ENCODE peak calls at places on chromosomes 7 and 10, in four cellular contexts. One of them, this sample, is unnamed.

GRCh38 chr10:9331583-9332008 is 1277.1 kb downstream of the GATA3 start:
- DNase-seq in uterus: no peak
- DNase-seq in K562: peak
- DNase-seq in IMR-90: peak
- DNase-seq in this sample: no peak

GRCh38 chr10:74189999-74190421 is 39.0 kb downstream of the ADK start:
- DNase-seq in IMR-90: peak
- DNase-seq in uterus: no peak
- DNase-seq in K562: peak
- DNase-seq in this sample: no peak

GRCh38 chr10:123796736-123797135 is 94.9 kb downstream of the CPXM2 start:
- DNase-seq in K562: no peak
- DNase-seq in IMR-90: no peak
- DNase-seq in uterus: no peak
- DNase-seq in this sample: no peak

GRCh38 chr10:129141492-129141891 is 325.5 kb upstream of the MGMT start:
- DNase-seq in IMR-90: no peak
- DNase-seq in uterus: no peak
- DNase-seq in K562: no peak
- DNase-seq in this sample: no peak

GRCh38 chr7:20601121-20601520 is 14.3 kb upstream of the ABCB5 start:
- DNase-seq in IMR-90: no peak
- DNase-seq in uterus: no peak
- DNase-seq in K562: no peak
- DNase-seq in this sample: no peak

GRCh38 chr10:78566216-78567135 is 502.3 kb upstream of the ZMIZ1 start:
- DNase-seq in K562: no peak
- DNase-seq in uterus: peak
- DNase-seq in IMR-90: no peak
- DNase-seq in this sample: no peak

GRCh38 chr10:52650873-52651272 is 121.7 kb downstream of the MBL2 start:
- DNase-seq in uterus: no peak
- DNase-seq in IMR-90: no peak
- DNase-seq in K562: no peak
- DNase-seq in this sample: no peak

GRCh38 chr7:79713281-79713680 is 259.8 kb upstream of the MAGI2 start:
- DNase-seq in IMR-90: no peak
- DNase-seq in K562: no peak
- DNase-seq in uterus: no peak
- DNase-seq in this sample: no peak

GRCh38 chr7:74002474-74003017 is 25.4 kb upstream of the ELN start:
- DNase-seq in uterus: peak
- DNase-seq in IMR-90: peak
- DNase-seq in K562: no peak
- DNase-seq in this sample: no peak

GRCh38 chr10:125448596-125448995 is 234.4 kb downstream of the TEX36 start:
- DNase-seq in IMR-90: peak
- DNase-seq in uterus: no peak
- DNase-seq in K562: peak
- DNase-seq in this sample: no peak

GRCh38 chr7:47580811-47581331 is 1.0 kb downstream of the TNS3 start:
- DNase-seq in IMR-90: peak
- DNase-seq in uterus: no peak
- DNase-seq in K562: no peak
- DNase-seq in this sample: no peak

GRCh38 chr7:145718129-145718528 is 398.5 kb upstream of the CNTNAP2 start:
- DNase-seq in IMR-90: no peak
- DNase-seq in uterus: no peak
- DNase-seq in K562: no peak
- DNase-seq in this sample: no peak

GRCh38 chr10:62049815-62050626 is 148.5 kb downstream of the ARID5B start:
- DNase-seq in IMR-90: no peak
- DNase-seq in K562: no peak
- DNase-seq in uterus: no peak
- DNase-seq in this sample: no peak

GRCh38 chr7:90248706-90249105 is 3.7 kb downstream of the CFAP69 start:
- DNase-seq in IMR-90: no peak
- DNase-seq in uterus: no peak
- DNase-seq in K562: no peak
- DNase-seq in this sample: no peak

GRCh38 chr10:74841265-74841973 is 15.0 kb downstream of the KAT6B start:
- DNase-seq in uterus: no peak
- DNase-seq in K562: no peak
- DNase-seq in IMR-90: peak
- DNase-seq in this sample: no peak

GRCh38 chr10:70668454-70668970 is 3.8 kb upstream of the ADAMTS14 start:
- DNase-seq in uterus: no peak
- DNase-seq in IMR-90: peak
- DNase-seq in K562: peak
- DNase-seq in this sample: no peak

GRCh38 chr10:69213601-69214311 is 6.4 kb upstream of the HKDC1 start:
- DNase-seq in K562: peak
- DNase-seq in IMR-90: no peak
- DNase-seq in uterus: no peak
- DNase-seq in this sample: no peak

GRCh38 chr10:79286318-79286951 is 60.8 kb upstream of the PPIF start:
- DNase-seq in uterus: peak
- DNase-seq in IMR-90: peak
- DNase-seq in K562: peak
- DNase-seq in this sample: no peak

GRCh38 chr7:51141451-51141971 is 175.1 kb downstream of the COBL start:
- DNase-seq in IMR-90: peak
- DNase-seq in K562: peak
- DNase-seq in uterus: no peak
- DNase-seq in this sample: no peak
- TF ChIP-seq CTCF in IMR-90: peak
- TF ChIP-seq CTCF in K562: peak
- TF ChIP-seq CTCF in uterus: peak
- TF ChIP-seq CTCF in this sample: peak

DNA sequence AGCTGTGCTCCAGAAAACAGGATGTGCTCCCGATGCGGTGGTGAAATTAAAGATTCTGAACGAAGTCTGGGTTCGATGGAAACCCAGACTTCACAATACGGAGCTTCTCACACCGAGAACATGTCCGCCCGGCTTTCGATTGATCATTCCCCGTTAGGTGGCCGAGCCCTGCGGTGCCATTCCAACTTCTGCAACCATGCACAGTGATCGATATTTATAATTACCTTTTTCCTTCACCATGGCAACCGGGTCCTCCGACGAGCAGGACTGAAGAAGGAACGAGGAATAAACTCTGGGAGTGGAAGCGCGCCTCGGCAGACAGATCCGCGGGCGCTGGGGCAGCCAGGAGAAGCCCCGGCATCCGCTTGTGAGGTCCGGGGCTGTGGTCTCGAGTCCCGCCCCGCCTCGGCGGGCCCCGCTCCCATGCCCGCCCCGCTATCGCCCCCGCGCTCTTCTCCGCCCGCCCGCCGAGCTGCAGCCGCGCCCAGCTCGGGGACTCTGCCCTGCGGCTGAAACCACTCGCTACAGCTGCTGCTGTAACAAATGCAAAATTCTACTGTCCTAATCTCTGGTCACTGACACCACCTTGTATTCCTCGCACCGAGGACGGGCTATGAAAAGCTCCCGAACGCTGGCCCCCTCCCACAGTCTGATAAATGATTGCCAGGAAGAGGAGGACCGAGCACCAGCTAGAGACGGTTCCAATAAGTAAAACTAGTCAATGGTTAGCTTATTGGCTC is 26.2 kb downstream of the ABLIM1 start:
- DNase-seq in IMR-90: no peak
- DNase-seq in K562: peak
- DNase-seq in uterus: no peak
- DNase-seq in this sample: peak
- TF ChIP-seq CTCF in IMR-90: no peak
- TF ChIP-seq CTCF in K562: no peak
- TF ChIP-seq CTCF in uterus: no peak
- TF ChIP-seq CTCF in this sample: no peak

GRCh38 chr10:22722770-22723169 is 8.4 kb upstream of the PIP4K2A start:
- DNase-seq in K562: no peak
- DNase-seq in IMR-90: no peak
- DNase-seq in uterus: no peak
- DNase-seq in this sample: no peak
- TF ChIP-seq CTCF in K562: no peak
- TF ChIP-seq CTCF in IMR-90: no peak
- TF ChIP-seq CTCF in uterus: no peak
- TF ChIP-seq CTCF in this sample: no peak

GRCh38 chr10:84540617-84541288 is 212.4 kb downstream of the CCSER2 start:
- DNase-seq in IMR-90: peak
- DNase-seq in K562: peak
- DNase-seq in uterus: peak
- DNase-seq in this sample: peak

GRCh38 chr10:84542552-84542951 is 214.2 kb downstream of the CCSER2 start:
- DNase-seq in uterus: no peak
- DNase-seq in K562: no peak
- DNase-seq in IMR-90: no peak
- DNase-seq in this sample: no peak

GRCh38 chr10:84540022-84540616 is 211.7 kb downstream of the CCSER2 start:
- DNase-seq in IMR-90: peak
- DNase-seq in uterus: no peak
- DNase-seq in K562: no peak
- DNase-seq in this sample: no peak

GRCh38 chr10:84543077-84543476 is 214.7 kb downstream of the CCSER2 start:
- DNase-seq in IMR-90: no peak
- DNase-seq in K562: no peak
- DNase-seq in uterus: no peak
- DNase-seq in this sample: no peak

DNA sequence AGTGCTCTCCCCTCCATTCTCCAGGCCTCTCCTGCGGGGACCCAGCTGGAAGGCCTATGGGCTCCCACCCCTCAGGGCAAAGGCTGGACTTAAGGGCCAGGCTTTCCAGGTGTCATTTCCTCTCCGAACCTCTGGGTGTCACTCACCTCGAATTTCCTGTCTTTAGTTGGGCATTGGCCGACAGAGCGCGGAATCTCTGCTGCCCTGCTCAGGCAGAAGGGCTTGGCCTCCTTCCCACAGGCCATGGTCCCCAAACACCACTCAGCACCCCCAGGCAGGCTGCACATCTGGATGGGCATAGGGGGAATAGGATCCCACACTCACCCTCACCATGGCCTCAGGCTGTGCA is 212.9 kb downstream of the CCSER2 start:
- DNase-seq in uterus: no peak
- DNase-seq in K562: peak
- DNase-seq in IMR-90: no peak
- DNase-seq in this sample: no peak
- TF ChIP-seq CTCF in uterus: no peak
- TF ChIP-seq CTCF in K562: peak
- TF ChIP-seq CTCF in IMR-90: no peak
- TF ChIP-seq CTCF in this sample: peak

DNA sequence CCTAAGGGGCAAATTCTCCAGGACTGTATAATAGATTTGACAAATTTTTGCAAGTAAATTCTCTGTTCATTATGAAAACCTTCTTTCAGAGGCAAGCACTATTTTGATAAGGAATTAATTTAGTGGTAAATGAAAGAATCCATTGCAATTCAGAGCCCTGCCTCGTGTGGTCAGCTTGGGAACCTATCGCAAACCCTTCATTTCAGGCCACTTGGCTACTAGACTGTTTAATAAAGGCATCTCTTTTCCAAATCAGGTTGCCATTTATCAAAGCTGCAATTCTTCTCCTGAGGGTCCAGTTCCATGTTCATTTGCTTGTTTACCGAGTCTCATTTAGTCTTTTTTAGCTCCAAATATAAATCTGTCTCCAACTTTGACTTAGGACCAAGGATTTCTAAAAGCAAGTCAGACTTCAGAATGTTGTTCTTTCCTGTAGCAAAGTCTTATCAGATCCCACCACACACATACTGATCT is 28.4 kb downstream of the PPP1R3C start:
- DNase-seq in K562: no peak
- DNase-seq in uterus: no peak
- DNase-seq in IMR-90: no peak
- DNase-seq in this sample: no peak
- TF ChIP-seq CTCF in K562: no peak
- TF ChIP-seq CTCF in uterus: no peak
- TF ChIP-seq CTCF in IMR-90: peak
- TF ChIP-seq CTCF in this sample: peak

DNA sequence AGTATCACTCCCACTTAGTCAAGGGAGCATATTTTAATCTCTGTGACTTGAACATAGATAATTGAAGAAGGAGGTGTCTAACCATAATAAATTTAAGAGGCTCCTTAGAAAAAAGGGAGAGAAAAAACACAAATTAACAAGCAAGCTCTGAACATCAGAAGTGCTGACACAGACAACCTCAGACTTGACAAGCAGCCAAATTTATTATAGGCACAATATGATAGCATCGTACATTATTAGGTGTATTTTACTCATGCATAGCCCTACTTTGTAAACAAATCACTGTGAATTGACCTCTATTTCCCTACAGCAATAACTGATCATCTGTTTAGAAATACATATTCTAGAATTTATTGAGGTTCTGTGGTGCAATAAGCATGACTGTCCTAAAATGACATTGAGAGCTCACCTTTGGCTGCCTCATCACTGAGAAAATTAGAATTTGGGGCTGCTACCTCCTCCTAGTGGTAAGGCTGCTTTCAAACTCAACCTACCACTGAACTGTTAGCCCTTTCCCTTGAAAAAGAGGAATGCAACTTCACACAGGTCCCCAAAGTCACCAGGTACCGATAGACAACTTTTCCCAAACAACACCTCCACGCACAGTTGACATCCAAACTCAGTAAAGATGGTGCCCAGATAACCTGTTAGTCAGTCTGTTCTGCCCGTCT is 76.0 kb upstream of the SCIN start:
- DNase-seq in K562: peak
- DNase-seq in uterus: no peak
- DNase-seq in IMR-90: no peak
- DNase-seq in this sample: no peak
- TF ChIP-seq CTCF in K562: peak
- TF ChIP-seq CTCF in uterus: no peak
- TF ChIP-seq CTCF in IMR-90: no peak
- TF ChIP-seq CTCF in this sample: no peak

DNA sequence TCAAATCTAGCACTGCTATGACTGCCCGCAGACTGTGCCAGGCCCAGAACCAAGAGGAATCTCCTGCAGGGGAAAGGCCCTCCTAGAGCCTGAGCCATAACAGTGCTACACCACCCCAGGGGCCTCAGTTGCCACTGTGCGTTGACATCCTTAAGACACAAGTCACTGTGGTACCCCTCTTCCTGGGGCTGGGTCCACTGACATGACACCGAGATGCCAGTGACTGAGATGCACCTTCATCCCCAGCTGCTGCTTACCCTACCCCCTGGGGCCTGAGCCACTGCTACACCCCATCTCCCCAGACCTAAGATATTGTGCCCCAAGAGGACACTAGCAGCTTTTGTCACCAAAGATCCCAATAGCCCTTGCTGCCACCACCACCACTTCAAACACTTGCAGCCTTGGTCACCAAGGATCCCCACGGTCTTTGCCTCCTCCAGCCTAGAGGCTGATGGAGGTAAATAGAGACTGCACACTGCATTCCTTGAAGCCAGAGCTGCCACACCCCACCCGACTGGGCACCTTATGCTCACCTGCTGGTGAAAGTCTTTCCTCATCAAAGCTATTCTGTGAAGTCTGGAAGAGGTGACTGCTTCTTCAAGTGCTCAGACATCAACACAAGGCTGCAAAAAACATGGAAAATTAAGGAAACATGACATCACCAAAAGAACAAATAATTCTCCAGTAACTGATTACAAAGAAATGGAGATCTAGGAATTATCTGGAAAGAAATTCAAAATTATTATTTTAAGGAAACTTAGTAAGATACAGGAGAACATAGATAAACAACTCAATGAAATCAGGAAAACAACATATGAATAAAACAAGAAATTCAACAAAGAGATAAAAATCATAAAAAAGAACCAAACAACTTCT is 40.4 kb upstream of the SHH start:
- DNase-seq in uterus: no peak
- DNase-seq in K562: no peak
- DNase-seq in IMR-90: no peak
- DNase-seq in this sample: no peak
- TF ChIP-seq CTCF in uterus: no peak
- TF ChIP-seq CTCF in K562: no peak
- TF ChIP-seq CTCF in IMR-90: no peak
- TF ChIP-seq CTCF in this sample: no peak

This sample was measured in progenitor cell of endocrine pancreas.